ENCODE peak calls at places on chromosomes 5 and 9, in six cellular contexts. L is IMR-90, B is heart right ventricle, A is lower lobe of right lung, X is thoracic aorta, N is uterus. W is an unnamed sample. For H3K4me1, the result is how much of the 10 kb centered on the place peaks cover.

GRCh38 chr9:84141762-84142370 is 161.3 kb downstream of the RMI1 start:
- DNase-seq in L (no peak), B (no peak), A (no peak), X (no peak), N (no peak), W (no peak)

GRCh38 chr9:124399323-124399962 is 15.8 kb downstream of the PSMB7 start:
- DNase-seq in L (peak), B (peak), A (no peak), X (no peak), N (peak), W (no peak)

GRCh38 chr9:112061152-112061740 is 113.9 kb downstream of the SUSD1 start:
- DNase-seq in L (peak), B (peak), A (peak), X (peak), N (peak), W (no peak)

GRCh38 chr9:29325855-29326254 is 1752.6 kb upstream of the C9orf72 start:
- DNase-seq in L (no peak), B (no peak), A (no peak), X (no peak), N (no peak), W (no peak)

GRCh38 chr5:16980983-16981382 is 44.9 kb upstream of the MYO10 start:
- DNase-seq in L (peak), B (no peak), A (no peak), X (no peak), N (no peak), W (no peak)

GRCh38 chr5:157290981-157291711 is 25.2 kb downstream of the CYFIP2 start:
- DNase-seq in L (no peak), B (no peak), A (no peak), X (no peak), N (no peak), W (peak)

GRCh38 chr9:130936285-130937117 is 2.5 kb downstream of the FIBCD1 start:
- DNase-seq in L (peak), B (no peak), A (no peak), X (no peak), N (no peak), W (no peak)

GRCh38 chr9:121085661-121086060 is 10.9 kb downstream of the CNTRL start:
- DNase-seq in L (peak), B (no peak), A (no peak), X (no peak), N (no peak), W (no peak)

GRCh38 chr5:179272326-179273073 is 72.8 kb downstream of the ADAMTS2 start:
- DNase-seq in L (no peak), B (no peak), A (peak), X (no peak), N (peak), W (peak)

GRCh38 chr9:69325409-69326212 is 596 bp downstream of the ENTREP1 start:
- DNase-seq in L (no peak), B (peak), A (peak), X (no peak), N (no peak), W (peak)

GRCh38 chr5:72226950-72227349 is 93.1 kb downstream of the MRPS27 start:
- DNase-seq in L (no peak), B (peak), A (no peak), X (no peak), N (no peak), W (no peak)

GRCh38 chr9:90774682-90775081 is 26.9 kb upstream of the SYK start:
- DNase-seq in L (no peak), B (no peak), A (no peak), X (no peak), N (no peak), W (no peak)

GRCh38 chr9:17052626-17053025 is 82.2 kb upstream of the CNTLN start:
- DNase-seq in L (no peak), B (no peak), A (no peak), X (no peak), N (no peak), W (no peak)

GRCh38 chr9:105694320-105694847 is at the start of gene TMEM38B:
- DNase-seq in L (peak), B (peak), A (peak), X (no peak), N (peak), W (peak)

GRCh38 chr5:124706729-124707361 is 39.6 kb downstream of the ZNF608 start:
- DNase-seq in L (peak), B (peak), A (peak), X (no peak), N (no peak), W (peak)

GRCh38 chr9:115035872-115036612 is 81.9 kb downstream of the TNC start:
- DNase-seq in L (peak), B (peak), A (no peak), X (peak), N (no peak), W (no peak)

GRCh38 chr5:15334551-15335302 is 165.3 kb upstream of the FBXL7 start:
- DNase-seq in L (no peak), B (no peak), A (peak), X (no peak), N (no peak), W (no peak)

GRCh38 chr5:69517763-69518212 is 25.2 kb downstream of the OCLN start:
- DNase-seq in L (peak), B (no peak), A (no peak), X (no peak), N (no peak), W (no peak)

GRCh38 chr5:73265641-73266040 is 92.6 kb downstream of the TMEM174 start:
- DNase-seq in L (no peak), B (no peak), A (no peak), X (no peak), N (no peak), W (no peak)

GRCh38 chr5:132219981-132220380 is 7.7 kb downstream of the P4HA2 start:
- DNase-seq in L (no peak), B (no peak), A (no peak), X (no peak), N (no peak), W (no peak)
- H3K4me1 ChIP-seq in L (under half), B (half or more), A (under half), X (under half), N (under half), W (under half)

DNA sequence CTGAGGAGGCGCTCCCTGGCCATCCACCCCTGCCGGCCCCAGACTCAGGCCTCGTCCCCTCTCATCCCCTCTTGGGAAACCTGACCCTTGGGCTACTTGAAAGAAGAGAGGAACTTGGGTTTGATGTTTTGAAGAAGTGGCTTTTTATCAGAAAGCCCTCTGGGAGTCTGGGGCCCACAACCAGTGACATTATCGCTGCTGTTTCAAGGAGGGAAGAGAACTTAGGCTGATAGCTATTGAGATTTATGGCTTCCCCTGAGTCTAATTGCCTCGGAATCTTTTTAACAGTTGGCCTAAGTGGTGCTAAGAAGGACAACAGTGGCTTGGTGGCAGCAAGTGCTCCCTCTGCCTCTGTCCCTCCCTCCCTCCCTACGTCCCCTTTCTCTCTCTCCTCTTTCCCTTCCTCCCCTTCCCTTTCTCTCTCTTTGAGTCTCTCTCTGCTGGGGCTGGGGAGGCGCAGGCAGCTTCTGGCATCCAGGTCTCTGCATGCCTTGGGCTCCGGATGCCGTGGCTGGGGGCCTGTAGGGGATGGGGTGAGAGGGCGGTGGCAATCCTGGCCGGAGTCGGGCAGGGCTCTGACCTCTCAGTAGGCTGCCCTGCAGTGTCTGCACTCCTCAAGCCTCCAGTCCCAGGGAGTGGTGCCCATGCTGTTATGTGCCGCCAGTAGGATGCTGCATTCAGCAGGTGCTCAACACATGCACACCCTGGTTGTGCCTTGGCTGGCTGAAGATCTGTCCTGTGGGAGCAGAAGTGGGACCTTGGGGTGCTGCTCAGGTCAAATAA is 49.6 kb upstream of the RXRA start:
- DNase-seq in L (no peak), B (no peak), A (no peak), X (no peak), N (no peak), W (no peak)
- TF ChIP-seq CTCF in L (no peak), B (no peak), A (no peak), X (no peak), N (no peak), W (no peak)

GRCh38 chr9:133959966-133960567 is 32.1 kb downstream of the VAV2 start:
- DNase-seq in L (no peak), B (no peak), A (peak), X (no peak), N (no peak), W (no peak)
- H3K27ac ChIP-seq in L (no peak), B (no peak), A (no peak), X (no peak), N (no peak), W (no peak)

DNA sequence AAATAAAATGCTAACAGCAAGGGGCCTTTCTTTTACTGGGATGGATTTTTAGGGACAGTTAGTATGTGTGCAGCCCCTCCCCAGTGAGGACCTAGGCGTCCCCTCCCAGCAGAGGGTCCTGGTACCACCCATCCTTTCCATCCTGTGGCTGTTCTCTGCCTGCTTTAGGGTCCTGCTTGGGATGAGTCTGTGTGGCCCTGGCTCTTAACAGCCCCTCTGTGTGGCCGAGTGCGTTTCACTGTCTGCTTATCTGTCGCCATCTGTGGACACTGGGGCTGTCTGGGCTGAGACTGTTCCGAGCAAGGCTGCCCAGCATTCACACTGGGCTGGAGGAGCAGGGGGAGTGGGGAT is 17.0 kb downstream of the WNK2 start:
- DNase-seq in L (no peak), B (no peak), A (peak), X (no peak), N (no peak), W (no peak)
- H3K4me1 ChIP-seq in L (under half), B (under half), A (under half), X (under half), N (under half), W (under half)

W was measured in left lung.